ENCODE peak calls at places on chromosomes 3 and 15, in seven cellular contexts. A is kidney glomerular epithelial cell; V is HFFc6; D is activated CD8-positive, alpha-beta T cell treated with anti-CD3 and anti-CD28 coated beads for 36 hours; P is tibial nerve; S is CD8-positive, alpha-beta T cell; Y is left ventricle myocardium superior. W is an unnamed sample.

GRCh38 chr3:189419683-189420082 is 211.5 kb upstream of the TP63 start:
- DNase-seq in V (no peak), P (no peak), Y (no peak), D (no peak), S (no peak), A (no peak), W (no peak)

GRCh38 chr3:131341761-131342160 is 39.8 kb upstream of the NUDT16 start:
- DNase-seq in P (no peak), D (no peak), A (no peak), V (no peak), Y (no peak), S (no peak), W (no peak)

GRCh38 chr3:156576887-156577427 is 22.0 kb upstream of the SSR3 start:
- DNase-seq in P (no peak), S (no peak), Y (no peak), D (no peak), V (no peak), A (no peak), W (no peak)

GRCh38 chr3:48592519-48593087 is 2.5 kb downstream of the COL7A1 start:
- DNase-seq in V (peak; percentile 17), D (no peak), P (no peak), S (no peak), A (no peak), Y (no peak), W (no peak)

GRCh38 chr3:113269661-113270060 is 58.3 kb downstream of the BOC start:
- DNase-seq in D (no peak), V (no peak), P (no peak), S (no peak), A (no peak), Y (no peak), W (no peak)

GRCh38 chr3:32371466-32372212 is 20.0 kb upstream of the CMTM7 start:
- DNase-seq in Y (no peak), A (no peak), V (no peak), S (no peak), P (no peak), D (no peak), W (no peak)

GRCh38 chr3:46668116-46668515 is 25.4 kb downstream of the ALS2CL start:
- DNase-seq in D (no peak), A (no peak), S (no peak), P (no peak), V (no peak), Y (no peak), W (no peak)

GRCh38 chr3:62403765-62404164 is 30.4 kb upstream of the FEZF2 start:
- DNase-seq in D (no peak), A (no peak), P (no peak), Y (no peak), S (no peak), V (no peak), W (no peak)

GRCh38 chr15:67922106-67922505 is 82.3 kb upstream of the RNU6-1 start:
- DNase-seq in P (no peak), A (no peak), D (no peak), S (no peak), V (no peak), Y (no peak), W (no peak)

GRCh38 chr3:187000711-187001151 is 70.4 kb downstream of the ST6GAL1 start:
- DNase-seq in D (peak; percentile 64), S (no peak), Y (no peak), A (no peak), V (no peak), P (no peak), W (no peak)

GRCh38 chr15:62365795-62366442 is 200.8 kb upstream of the C2CD4B start:
- DNase-seq in S (no peak), D (no peak), V (no peak), P (no peak), A (peak; percentile 25), Y (no peak), W (no peak)

GRCh38 chr15:36208868-36209582 is 370.4 kb upstream of the CDIN1 start:
- DNase-seq in Y (no peak), S (no peak), A (no peak), P (no peak), V (peak; percentile 1), D (no peak), W (no peak)

GRCh38 chr3:113895964-113896363 is 51.8 kb upstream of the ZDHHC23 start:
- DNase-seq in S (no peak), D (no peak), A (no peak), P (no peak), Y (no peak), V (no peak), W (no peak)

GRCh38 chr15:52294881-52295420 is 653 bp downstream of the MYO5C start:
- DNase-seq in V (no peak), P (no peak), A (no peak), S (no peak), D (no peak), Y (peak; percentile 37), W (no peak)

GRCh38 chr3:44584646-44585501 is at the start of gene ZNF660:
- DNase-seq in Y (peak; percentile 69), D (peak; percentile 37), V (peak; percentile 0), A (peak; percentile 40), S (no peak), P (peak; percentile 21), W (no peak)